ENCODE peak calls at places on chromosome 11, in six cellular contexts. J is fibroblast of the aortic adventitia, P is A673, W is fibroblast of mammary gland, L is uterus, V is kidney epithelial cell. D is an unnamed sample.
A peak's percentile ranks its signal among the peaks of the same experiment; 100 is the strongest.

GRCh38 chr11:33005175-33005574 is 10.5 kb upstream of the DEPDC7 start:
- DNase-seq in J (no peak), P (no peak), W (no peak), L (no peak), V (no peak), D (no peak)

GRCh38 chr11:95585071-95585751 is 204.4 kb downstream of the FAM76B start:
- DNase-seq in J (peak; percentile 67), P (no peak), W (peak; percentile 66), L (no peak), V (no peak), D (peak; percentile 38)

GRCh38 chr11:803770-804598 is 1.0 kb downstream of the PIDD1 start:
- DNase-seq in J (no peak), P (no peak), W (no peak), L (no peak), V (no peak), D (no peak)

GRCh38 chr11:8732276-8732675 is 49.7 kb downstream of the RPL27A start:
- DNase-seq in J (no peak), P (no peak), W (no peak), L (no peak), V (no peak), D (no peak)

GRCh38 chr11:102139081-102139498 is 28.8 kb downstream of the YAP1 start:
- DNase-seq in J (peak; percentile 92), P (peak; percentile 79), W (peak; percentile 90), L (peak; percentile 33), V (peak; percentile 32), D (peak; percentile 76)

GRCh38 chr11:13052130-13052541 is 43.0 kb downstream of the RASSF10 start:
- DNase-seq in J (no peak), P (no peak), W (no peak), L (no peak), V (no peak), D (no peak)

GRCh38 chr11:34850339-34850738 is 65.8 kb downstream of the APIP start:
- DNase-seq in J (no peak), P (no peak), W (no peak), L (no peak), V (no peak), D (no peak)

GRCh38 chr11:115860246-115860645 is 356.0 kb upstream of the CADM1 start:
- DNase-seq in J (no peak), P (no peak), W (no peak), L (no peak), V (no peak), D (no peak)

GRCh38 chr11:129143335-129143734 is 48.8 kb downstream of the ARHGAP32 start:
- DNase-seq in J (peak; percentile 98), P (peak; percentile 82), W (peak; percentile 99), L (peak; percentile 63), V (peak; percentile 99), D (peak; percentile 95)

GRCh38 chr11:106322111-106322510 is 244.6 kb downstream of the AASDHPPT start:
- DNase-seq in J (no peak), P (no peak), W (no peak), L (no peak), V (no peak), D (no peak)

GRCh38 chr11:95559899-95560298 is 229.7 kb downstream of the FAM76B start:
- DNase-seq in J (no peak), P (no peak), W (no peak), L (peak; percentile 33), V (no peak), D (no peak)

GRCh38 chr11:14137282-14137681 is 174.8 kb downstream of the SPON1 start:
- DNase-seq in J (no peak), P (no peak), W (no peak), L (no peak), V (no peak), D (no peak)

GRCh38 chr11:14136561-14136960 is 174.0 kb downstream of the SPON1 start:
- DNase-seq in J (no peak), P (no peak), W (no peak), L (no peak), V (no peak), D (no peak)

GRCh38 chr11:14127679-14128078 is 165.2 kb downstream of the SPON1 start:
- DNase-seq in J (no peak), P (no peak), W (no peak), L (no peak), V (no peak), D (no peak)

GRCh38 chr11:14133381-14133780 is 170.9 kb downstream of the SPON1 start:
- DNase-seq in J (no peak), P (no peak), W (no peak), L (no peak), V (no peak), D (no peak)

DNA sequence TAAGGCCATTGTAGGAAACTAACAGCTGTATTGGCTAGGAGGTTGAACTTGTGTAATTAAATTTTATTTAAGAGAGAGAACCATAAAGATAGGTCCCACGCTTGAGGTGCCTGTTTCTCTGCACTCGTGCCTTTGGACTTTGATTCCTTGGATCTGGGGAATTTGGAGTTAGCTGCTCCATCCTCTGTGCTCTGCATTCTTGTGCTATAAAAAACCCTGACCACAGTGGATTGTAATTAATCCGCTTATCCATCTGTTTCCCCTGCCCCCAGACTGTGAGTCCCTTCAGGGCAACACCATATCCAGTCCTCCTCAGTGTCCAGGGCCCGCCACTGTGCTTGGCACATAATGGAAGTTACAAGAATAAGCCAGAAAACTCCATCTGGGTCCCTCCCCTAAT is 169.8 kb downstream of the SPON1 start:
- DNase-seq in J (peak; percentile 19), P (peak; percentile 1), W (no peak), L (no peak), V (no peak), D (no peak)
- TF ChIP-seq CTCF in J (no peak), P (no peak), W (no peak), L (no peak), V (no peak), D (no peak)

GRCh38 chr11:124745270-124745834 is 5.6 kb downstream of the NRGN start:
- DNase-seq in J (no peak), P (no peak), W (no peak), L (no peak), V (no peak), D (no peak)
- H3K4me3 ChIP-seq in J (peak overlapping the region; percentile 77), P (peak overlapping the region; percentile 48), W (no peak overlapping the region), L (no peak overlapping the region), V (no peak overlapping the region), D (peak overlapping the region; percentile 64)

DNA sequence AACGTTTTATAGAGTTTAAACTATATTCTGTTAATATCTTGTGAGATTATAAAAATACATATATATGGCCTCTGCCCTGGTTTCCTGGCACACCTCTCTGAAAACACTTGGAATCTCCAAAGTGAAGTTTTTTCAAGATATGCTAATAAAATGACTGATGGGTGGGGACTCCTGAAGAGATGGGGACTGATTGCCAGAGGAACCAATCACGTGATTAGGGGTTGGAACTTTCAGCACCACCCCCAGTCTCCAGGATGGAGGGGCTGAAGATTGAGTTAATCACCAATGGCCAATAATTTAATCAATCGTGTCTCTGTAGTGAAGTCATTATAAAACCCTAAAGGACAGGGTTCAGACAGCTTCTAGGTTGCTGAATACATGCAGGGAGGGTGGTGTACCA is 37.4 kb downstream of the C11orf71 start:
- DNase-seq in J (no peak), P (no peak), W (no peak), L (no peak), V (no peak), D (no peak)
- TF ChIP-seq CTCF in J (no peak), P (no peak), W (no peak), L (no peak), V (no peak), D (no peak)

DNA sequence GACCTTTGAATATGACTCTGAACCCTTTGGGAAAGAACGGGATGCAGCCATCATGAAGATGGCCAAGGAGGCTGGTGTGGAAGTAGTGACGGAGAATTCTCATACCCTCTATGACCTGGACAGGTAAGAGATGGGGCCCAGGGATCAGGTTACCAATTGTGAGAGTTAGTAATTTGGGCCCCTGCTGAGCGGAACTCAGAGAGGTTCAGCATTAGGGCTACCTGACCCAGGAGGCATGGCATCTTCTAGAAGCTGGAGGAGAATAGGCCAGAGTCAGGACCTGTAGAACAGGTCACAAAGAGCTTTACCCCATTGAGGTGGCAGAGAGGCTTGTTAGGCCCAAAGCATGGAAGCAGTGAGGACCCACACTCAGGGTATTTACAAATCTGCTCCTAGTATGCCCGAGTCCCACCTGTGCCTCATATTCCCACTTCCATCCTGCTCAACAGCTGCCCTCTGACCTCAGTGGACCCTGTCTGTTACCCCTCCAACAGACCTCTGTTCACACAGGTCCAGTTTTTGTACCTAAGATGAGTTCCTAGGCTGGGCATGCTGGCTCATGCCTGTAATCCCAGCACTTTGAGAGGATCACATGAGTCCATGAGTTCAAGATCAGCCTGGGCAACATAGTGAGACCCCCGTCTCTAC is 11.6 kb downstream of the CRY2 start:
- DNase-seq in J (no peak), P (no peak), W (no peak), L (no peak), V (no peak), D (no peak)
- H3K4me3 ChIP-seq in J (no peak overlapping the region), P (no peak overlapping the region), W (no peak overlapping the region), L (no peak overlapping the region), V (no peak overlapping the region), D (no peak overlapping the region)

DNA sequence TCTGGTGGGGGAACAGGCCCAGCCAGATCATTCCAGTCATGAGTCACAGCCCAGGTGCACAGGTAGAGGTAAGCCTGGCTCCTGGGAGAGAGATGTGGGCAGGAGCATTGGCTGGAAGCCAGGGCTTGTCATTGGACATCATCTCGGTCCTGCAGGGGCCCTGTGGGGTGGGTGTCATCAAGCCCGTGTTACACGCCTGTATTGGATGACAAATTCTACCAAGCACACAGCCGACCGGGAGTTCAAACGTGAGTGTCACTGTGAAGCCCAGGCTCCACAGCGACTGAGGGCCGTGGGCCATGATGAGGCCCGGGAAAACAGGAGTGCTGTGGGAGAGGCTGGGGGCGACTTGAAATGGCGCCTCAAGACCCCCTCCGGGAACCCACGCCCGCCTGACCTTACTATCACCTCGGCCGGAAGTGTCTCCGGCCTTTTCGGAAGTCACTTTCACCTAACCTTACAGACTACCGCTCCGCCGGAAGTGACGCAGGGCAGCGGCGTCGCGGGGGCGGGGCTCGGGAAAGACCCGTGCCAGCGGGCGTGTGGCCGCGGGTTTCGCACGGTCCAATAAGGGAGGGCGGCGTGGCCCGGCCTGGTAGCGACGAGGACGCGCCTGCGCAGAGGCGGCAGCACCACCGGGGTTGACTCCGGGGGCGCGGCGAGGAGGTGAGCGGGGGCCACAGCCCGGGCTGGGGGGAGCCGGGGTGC is at the start of gene FKBP2:
- DNase-seq in J (peak; percentile 96), P (peak; percentile 99), W (peak; percentile 94), L (peak; percentile 99), V (peak; percentile 71), D (peak; percentile 64)
- TF ChIP-seq CTCF in J (no peak), P (no peak), W (no peak), L (peak; percentile 18), V (no peak), D (no peak)

DNA sequence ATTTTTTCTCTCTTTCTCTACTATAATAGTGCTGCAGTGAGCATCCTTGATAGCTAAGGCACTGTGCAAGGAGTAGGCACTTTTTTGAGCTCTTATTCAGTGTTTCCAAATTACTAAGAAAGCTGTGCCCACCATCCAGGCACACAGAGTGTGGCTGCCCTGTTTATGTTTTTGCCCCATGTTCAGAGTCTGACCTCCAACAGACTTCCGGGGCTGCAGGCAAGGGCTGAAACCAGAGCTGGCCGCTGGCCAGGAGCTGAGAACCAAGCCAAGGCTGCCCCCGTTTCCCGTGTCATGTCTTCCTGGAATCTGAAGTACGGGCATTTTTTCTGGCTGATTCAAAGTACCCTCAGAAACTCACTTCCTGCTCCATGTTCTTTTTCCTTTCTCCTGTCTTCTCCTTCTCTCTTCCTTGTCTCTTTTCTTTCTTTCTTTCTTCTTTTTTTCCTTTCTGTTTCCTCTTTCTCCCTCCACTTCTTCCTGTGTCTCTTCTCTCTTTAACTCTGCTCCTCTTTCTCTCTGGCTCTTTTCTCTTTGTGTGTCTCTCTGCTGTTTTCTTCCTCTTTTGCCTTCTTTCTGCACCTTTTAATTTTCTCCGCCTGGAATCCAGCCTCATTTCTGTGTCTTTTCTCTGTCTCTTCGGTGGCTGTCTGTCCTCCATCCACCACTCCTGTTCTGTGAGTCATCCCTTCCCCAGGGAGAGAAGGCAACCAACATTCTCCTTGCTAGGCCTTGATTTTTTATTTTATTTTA is 17.0 kb upstream of the KCTD14 start:
- DNase-seq in J (peak; percentile 85), P (peak; percentile 81), W (peak; percentile 85), L (peak; percentile 73), V (no peak), D (peak; percentile 63)
- H3K4me3 ChIP-seq in J (peak overlapping the region; percentile 28), P (no peak overlapping the region), W (peak overlapping the region; percentile 23), L (no peak overlapping the region), V (no peak overlapping the region), D (peak overlapping the region; percentile 29)

D was measured in AG04449.